ENCODE peak calls at places on chromosomes 2 and 18, in four cellular contexts. K is aorta, R is cardiac fibroblast, U is ovary. M is an unnamed sample.

GRCh38 chr18:58860747-58861224 is 3.9 kb upstream of the ZNF532 start:
- DNase-seq in K (no peak), R (peak), U (no peak), M (no peak)

GRCh38 chr2:136327162-136327852 is 209.4 kb upstream of the CXCR4 start:
- DNase-seq in K (no peak), R (peak), U (no peak), M (peak)

GRCh38 chr2:75055820-75056675 is 97.6 kb downstream of the POLE4 start:
- DNase-seq in K (no peak), R (no peak), U (no peak), M (peak)

GRCh38 chr2:217360111-217360510 is 500.2 kb upstream of the TNP1 start:
- DNase-seq in K (no peak), R (no peak), U (no peak), M (no peak)

GRCh38 chr18:8174758-8175157 is 434.5 kb upstream of the RAB12 start:
- DNase-seq in K (no peak), R (no peak), U (no peak), M (no peak)

GRCh38 chr2:82013641-82014040 is 1709.1 kb upstream of the LRRTM1 start:
- DNase-seq in K (no peak), R (no peak), U (no peak), M (no peak)

GRCh38 chr2:101388232-101388631 is 929 bp upstream of the CREG2 start:
- DNase-seq in K (no peak), R (peak), U (no peak), M (peak)

GRCh38 chr18:55998071-55998522 is 410.1 kb upstream of the TCF4 start:
- DNase-seq in K (no peak), R (peak), U (peak), M (peak)

GRCh38 chr2:217189747-217190146 is 329.9 kb upstream of the TNP1 start:
- DNase-seq in K (no peak), R (no peak), U (no peak), M (no peak)

GRCh38 chr2:12619975-12620374 is 96.8 kb upstream of the TRIB2 start:
- DNase-seq in K (peak), R (peak), U (no peak), M (peak)

GRCh38 chr2:102117488-102117887 is 25.1 kb upstream of the IL1R1 start:
- DNase-seq in K (no peak), R (peak), U (no peak), M (no peak)

GRCh38 chr18:37574113-37574512 is 8.5 kb upstream of the CELF4 start:
- DNase-seq in K (no peak), R (peak), U (no peak), M (no peak)

GRCh38 chr2:197304556-197305011 is 6.0 kb downstream of the ANKRD44 start:
- DNase-seq in K (no peak), R (no peak), U (no peak), M (no peak)

GRCh38 chr18:63439334-63439733 is 17.1 kb upstream of the VPS4B start:
- DNase-seq in K (no peak), R (peak), U (no peak), M (peak)

GRCh38 chr18:63140038-63140450 is 179.5 kb downstream of the BCL2 start:
- DNase-seq in K (no peak), R (no peak), U (no peak), M (no peak)

GRCh38 chr2:5740853-5741252 is 48.7 kb downstream of the SOX11 start:
- DNase-seq in K (no peak), R (no peak), U (no peak), M (peak)

GRCh38 chr18:68520406-68521075 is 194.4 kb downstream of the TMX3 start:
- DNase-seq in K (no peak), R (no peak), U (no peak), M (peak)

GRCh38 chr2:98775146-98775988 is 44.4 kb upstream of the MGAT4A start:
- DNase-seq in K (peak), R (no peak), U (no peak), M (peak)

GRCh38 chr2:137912358-137912757 is 51.9 kb upstream of the HNMT start:
- DNase-seq in K (no peak), R (no peak), U (no peak), M (no peak)

GRCh38 chr2:136932700-136933099 is 167.4 kb downstream of the THSD7B start:
- DNase-seq in K (no peak), R (peak), U (no peak), M (no peak)

GRCh38 chr2:120513776-120514357 is 167.9 kb downstream of the INHBB start:
- DNase-seq in K (no peak), R (no peak), U (peak), M (no peak)

GRCh38 chr2:189144700-189145211 is 34.8 kb downstream of the COL5A2 start:
- DNase-seq in K (no peak), R (peak), U (no peak), M (no peak)

GRCh38 chr2:40097691-40098376 is 318.8 kb upstream of the THUMPD2 start:
- DNase-seq in K (no peak), R (peak), U (no peak), M (peak)
- H3K4me3 ChIP-seq in K (no peak), R (no peak), U (no peak), M (no peak)

DNA sequence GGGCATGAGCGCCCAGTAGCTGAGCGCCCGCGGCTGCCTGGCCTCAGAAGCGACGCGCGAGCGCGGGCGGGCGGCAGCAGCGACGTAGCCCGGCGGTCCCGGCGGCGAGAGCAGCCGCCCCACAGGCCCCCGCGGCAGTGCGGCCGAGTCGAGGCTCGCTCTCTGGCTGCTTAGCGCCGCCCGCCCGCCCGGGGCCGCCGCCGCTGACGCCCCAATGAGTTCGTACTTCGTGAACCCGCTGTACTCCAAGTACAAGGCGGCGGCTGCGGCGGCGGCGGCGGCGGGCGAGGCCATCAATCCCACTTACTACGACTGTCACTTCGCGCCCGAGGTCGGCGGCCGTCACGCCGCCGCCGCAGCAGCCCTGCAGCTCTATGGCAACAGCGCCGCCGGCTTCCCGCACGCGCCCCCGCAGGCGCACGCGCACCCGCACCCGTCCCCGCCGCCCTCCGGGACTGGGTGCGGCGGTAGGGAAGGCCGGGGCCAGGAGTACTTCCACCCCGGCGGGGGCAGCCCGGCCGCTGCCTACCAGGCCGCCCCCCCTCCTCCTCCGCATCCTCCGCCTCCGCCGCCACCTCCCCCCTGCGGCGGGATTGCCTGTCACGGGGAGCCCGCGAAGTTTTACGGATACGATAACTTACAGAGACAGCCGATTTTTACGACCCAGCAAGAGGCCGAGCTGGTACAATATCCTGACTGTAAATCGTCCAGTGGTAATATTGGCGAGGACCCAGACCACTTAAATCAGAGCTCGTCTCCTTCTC is 830 bp downstream of the HOXD8 start:
- DNase-seq in K (no peak), R (no peak), U (peak), M (peak)
- H3K4me3 ChIP-seq in K (peak), R (no peak), U (peak), M (peak)

DNA sequence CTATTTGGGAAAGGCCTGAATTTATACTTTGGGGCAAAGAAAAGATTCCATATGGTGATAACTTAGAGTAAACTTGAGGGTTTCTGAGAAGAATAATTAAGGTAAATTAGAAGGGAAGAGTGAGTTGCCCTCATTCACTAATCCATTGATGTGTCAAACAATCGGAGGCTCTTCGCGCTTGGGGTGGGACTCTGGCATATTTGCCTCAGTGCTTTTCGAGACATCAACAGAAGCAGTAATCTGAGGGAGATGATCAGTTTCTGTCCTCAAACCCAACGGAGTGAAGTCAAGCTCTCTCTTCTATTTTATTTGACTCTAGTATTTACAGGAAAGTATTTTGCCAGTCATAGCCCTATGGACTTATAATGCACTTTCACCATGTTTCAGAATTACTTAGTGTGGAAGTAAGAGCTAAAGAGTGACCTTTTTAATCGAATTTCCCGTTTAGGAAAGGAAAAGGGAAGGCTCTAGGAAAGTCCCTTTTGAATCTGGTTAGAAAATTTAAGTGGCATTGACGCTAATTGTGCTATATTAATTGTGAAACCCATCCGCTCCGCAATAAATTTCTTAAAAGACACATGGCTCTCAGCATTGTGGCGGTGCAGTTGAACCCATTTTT is 1.3 kb downstream of the RAB10 start:
- DNase-seq in K (no peak), R (no peak), U (no peak), M (no peak)
- H3K4me3 ChIP-seq in K (peak), R (peak), U (peak), M (peak)

DNA sequence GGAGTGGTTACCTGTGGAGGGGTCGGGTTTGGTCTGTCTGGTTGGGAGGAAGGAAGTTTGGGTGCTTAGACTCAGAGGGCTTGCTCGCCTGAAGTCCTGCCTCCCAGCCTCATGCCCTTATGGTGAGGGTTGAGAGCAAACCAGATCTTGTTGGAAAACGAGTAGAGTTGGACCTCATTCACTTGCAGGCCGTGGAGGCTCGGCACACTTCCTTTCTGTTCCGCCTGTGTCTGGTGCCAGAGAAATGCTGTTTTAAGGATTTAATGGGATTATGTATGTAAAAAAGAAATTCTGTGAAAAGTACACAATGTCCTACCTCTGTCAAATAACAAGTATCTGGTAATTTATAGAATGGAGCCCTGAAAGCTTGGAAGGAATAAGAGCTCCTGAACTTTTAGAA is 29.6 kb downstream of the GATA6 start:
- DNase-seq in K (no peak), R (no peak), U (no peak), M (no peak)
- H3K4me3 ChIP-seq in K (no peak), R (no peak), U (no peak), M (no peak)

GRCh38 chr2:144513388-144514100 is 6.4 kb downstream of the ZEB2 start:
- DNase-seq in K (no peak), R (peak), U (peak), M (peak)
- H3K4me3 ChIP-seq in K (peak), R (peak), U (peak), M (peak)

GRCh38 chr2:104852161-104852689 is 1.7 kb upstream of the POU3F3 start:
- DNase-seq in K (no peak), R (no peak), U (no peak), M (peak)
- H3K4me3 ChIP-seq in K (peak), R (no peak), U (peak), M (peak)

M was measured in astrocyte of the spinal cord.